ENCODE peak calls at places on chromosomes 16 and 17, in seven cellular contexts. P, N, J, H, G, Z and S are unnamed samples.

GRCh38 chr17:17029938-17030337 is 12.3 kb upstream of the MPRIP start:
- DNase-seq in P (no peak), Z (no peak), N (no peak), H (no peak), G (no peak), J (no peak), S (no peak)

GRCh38 chr16:14529010-14529669 is 100.9 kb downstream of the PARN start:
- DNase-seq in P (peak), J (peak), Z (peak), H (peak), N (no peak), G (peak), S (peak)

GRCh38 chr17:19771971-19772630 is 24.0 kb upstream of the ALDH3A1 start:
- DNase-seq in J (no peak), P (no peak), Z (no peak), H (no peak), N (no peak), G (no peak), S (no peak)

GRCh38 chr17:66589892-66590291 is 245.0 kb upstream of the CACNG5 start:
- DNase-seq in G (no peak), N (no peak), H (no peak), P (no peak), Z (no peak), J (no peak), S (no peak)

GRCh38 chr17:72538443-72538842 is 417.6 kb downstream of the SOX9 start:
- DNase-seq in N (no peak), J (no peak), G (no peak), H (no peak), Z (no peak), P (no peak), S (no peak)

GRCh38 chr16:84548971-84549844 is 44.7 kb upstream of the MEAK7 start:
- DNase-seq in G (no peak), J (no peak), H (peak), P (peak), N (peak), Z (no peak), S (no peak)

GRCh38 chr16:71255721-71256120 is 25.2 kb upstream of the HYDIN start:
- DNase-seq in H (no peak), P (no peak), N (no peak), Z (peak), J (no peak), G (no peak), S (no peak)

GRCh38 chr17:37820313-37821024 is 75.6 kb upstream of the HNF1B start:
- DNase-seq in G (no peak), N (no peak), J (no peak), Z (no peak), H (no peak), P (no peak), S (no peak)

GRCh38 chr16:55144656-55145055 is 179.3 kb upstream of the IRX6 start:
- DNase-seq in P (no peak), H (no peak), J (no peak), G (no peak), N (no peak), Z (no peak), S (no peak)

GRCh38 chr16:7997966-7998365 is 592.3 kb downstream of the TMEM114 start:
- DNase-seq in G (no peak), J (no peak), H (no peak), N (no peak), Z (no peak), P (no peak), S (no peak)

GRCh38 chr16:62870554-62870953 is 834.3 kb upstream of the CDH8 start:
- DNase-seq in H (no peak), N (no peak), J (no peak), G (no peak), Z (no peak), P (no peak), S (no peak)

GRCh38 chr16:66930189-66930588 is 4.0 kb downstream of the CIAO2B start:
- DNase-seq in H (no peak), P (no peak), G (peak), Z (no peak), J (peak), N (no peak), S (no peak)

GRCh38 chr16:57045694-57046381 is 46.5 kb upstream of the CPNE2 start:
- DNase-seq in P (no peak), Z (peak), J (peak), G (peak), N (no peak), H (peak), S (no peak)

GRCh38 chr16:86585821-86586611 is 7.7 kb downstream of the FOXL1 start:
- DNase-seq in P (no peak), N (no peak), H (no peak), G (no peak), J (no peak), Z (no peak), S (no peak)

GRCh38 chr16:79762217-79762616 is 161.7 kb upstream of the MAF start:
- DNase-seq in G (no peak), J (no peak), N (no peak), H (no peak), Z (no peak), P (no peak), S (no peak)

GRCh38 chr17:4950757-4951204 is at the start of gene ENO3:
- DNase-seq in N (no peak), H (no peak), P (no peak), J (no peak), G (peak), Z (no peak), S (no peak)

GRCh38 chr16:77169650-77170236 is 21.2 kb upstream of the MON1B start:
- DNase-seq in H (no peak), J (peak), N (peak), G (peak), Z (no peak), P (peak), S (no peak)

GRCh38 chr17:74739227-74739831 is 2.3 kb downstream of the RAB37 start:
- DNase-seq in J (no peak), H (no peak), G (no peak), Z (no peak), P (no peak), N (no peak), S (no peak)

GRCh38 chr16:15509051-15509592 is 74.7 kb downstream of the BMERB1 start:
- DNase-seq in P (no peak), Z (no peak), G (no peak), N (no peak), H (no peak), J (peak), S (no peak)

GRCh38 chr17:31321971-31322370 is 549 bp upstream of the EVI2A start:
- DNase-seq in P (no peak), N (no peak), G (no peak), J (no peak), Z (no peak), H (no peak), S (no peak)

GRCh38 chr16:48244863-48245195 is 729 bp downstream of the LONP2 start:
- DNase-seq in Z (no peak), H (no peak), P (no peak), G (no peak), N (no peak), J (no peak), S (no peak)

GRCh38 chr16:52621651-52622050 is 74.7 kb upstream of the TOX3 start:
- DNase-seq in G (no peak), Z (no peak), J (no peak), N (no peak), P (no peak), H (no peak), S (no peak)